ENCODE peak calls at places on chromosomes 7 and 10, in four cellular contexts. One of them, this sample, is unnamed.

GRCh38 chr7:155166673-155167370 is 96.7 kb downstream of the HTR5A start:
- DNase-seq in HepG2: no peak
- DNase-seq in fibroblast of lung: peak; percentile 93
- DNase-seq in cardiac fibroblast: peak; percentile 90
- DNase-seq in this sample: no peak

GRCh38 chr7:129948877-129949291 is 3.9 kb downstream of the UBE2H start:
- DNase-seq in HepG2: peak; percentile 97
- DNase-seq in fibroblast of lung: peak; percentile 91
- DNase-seq in cardiac fibroblast: peak; percentile 94
- DNase-seq in this sample: peak; percentile 89

GRCh38 chr10:97518601-97519043 is 19.9 kb downstream of the UBTD1 start:
- DNase-seq in HepG2: no peak
- DNase-seq in cardiac fibroblast: no peak
- DNase-seq in fibroblast of lung: no peak
- DNase-seq in this sample: no peak

GRCh38 chr10:71970331-71970730 is 6.1 kb downstream of the CHST3 start:
- DNase-seq in HepG2: no peak
- DNase-seq in cardiac fibroblast: no peak
- DNase-seq in fibroblast of lung: no peak
- DNase-seq in this sample: no peak

GRCh38 chr7:51316262-51316665 is 345 bp downstream of the COBL start:
- DNase-seq in fibroblast of lung: no peak
- DNase-seq in cardiac fibroblast: no peak
- DNase-seq in HepG2: no peak
- DNase-seq in this sample: no peak

GRCh38 chr10:63788152-63788821 is 267.1 kb downstream of the REEP3 start:
- DNase-seq in cardiac fibroblast: no peak
- DNase-seq in HepG2: no peak
- DNase-seq in fibroblast of lung: no peak
- DNase-seq in this sample: no peak

GRCh38 chr7:101862280-101863220 is 45.1 kb downstream of the CUX1 start:
- DNase-seq in fibroblast of lung: peak; percentile 19
- DNase-seq in HepG2: peak; percentile 77
- DNase-seq in cardiac fibroblast: no peak
- DNase-seq in this sample: peak; percentile 42

GRCh38 chr7:77415822-77416620 is at the start of gene GSAP:
- DNase-seq in cardiac fibroblast: peak; percentile 33
- DNase-seq in fibroblast of lung: peak; percentile 36
- DNase-seq in HepG2: no peak
- DNase-seq in this sample: no peak

GRCh38 chr7:41758321-41758720 is 55.4 kb upstream of the INHBA start:
- DNase-seq in cardiac fibroblast: no peak
- DNase-seq in fibroblast of lung: no peak
- DNase-seq in HepG2: no peak
- DNase-seq in this sample: no peak

GRCh38 chr10:76881477-76882220 is 756.0 kb downstream of the KCNMA1 start:
- DNase-seq in cardiac fibroblast: no peak
- DNase-seq in HepG2: no peak
- DNase-seq in fibroblast of lung: peak; percentile 4
- DNase-seq in this sample: no peak

GRCh38 chr7:140230517-140230861 is 53.7 kb upstream of the KDM7A start:
- DNase-seq in cardiac fibroblast: no peak
- DNase-seq in HepG2: peak; percentile 35
- DNase-seq in fibroblast of lung: no peak
- DNase-seq in this sample: no peak

GRCh38 chr10:109029870-109030269 is 893.4 kb downstream of the XPNPEP1 start:
- DNase-seq in cardiac fibroblast: no peak
- DNase-seq in HepG2: no peak
- DNase-seq in fibroblast of lung: peak; percentile 4
- DNase-seq in this sample: no peak

GRCh38 chr10:5811387-5811821 is 1.8 kb downstream of the GDI2 start:
- DNase-seq in fibroblast of lung: peak; percentile 74
- DNase-seq in cardiac fibroblast: peak; percentile 66
- DNase-seq in HepG2: peak; percentile 18
- DNase-seq in this sample: no peak

GRCh38 chr7:40428421-40428820 is 293.6 kb downstream of the SUGCT start:
- DNase-seq in cardiac fibroblast: no peak
- DNase-seq in HepG2: no peak
- DNase-seq in fibroblast of lung: no peak
- DNase-seq in this sample: no peak

This sample was measured in SK-N-DZ.